ENCODE peak calls at places on chromosome 16, in four cellular contexts. I is heart right ventricle; A is CD8-positive, alpha-beta T cell; Y is HCT116. X is an unnamed sample.

GRCh38 chr16:19241512-19241911 is 44.0 kb upstream of the CLEC19A start:
- DNase-seq in I (no peak), A (no peak), Y (no peak), X (no peak)

GRCh38 chr16:23213831-23214230 is 31.3 kb downstream of the SCNN1G start:
- DNase-seq in I (no peak), A (no peak), Y (no peak), X (no peak)

GRCh38 chr16:30602595-30603277 is 7.5 kb downstream of the ZNF689 start:
- DNase-seq in I (no peak), A (no peak), Y (no peak), X (no peak)

GRCh38 chr16:27238016-27238587 is 30.5 kb downstream of the NSMCE1 start:
- DNase-seq in I (no peak), A (no peak), Y (no peak), X (no peak)

GRCh38 chr16:1980026-1980769 is 1.1 kb downstream of the NOXO1 start:
- DNase-seq in I (no peak), A (no peak), Y (no peak), X (no peak)

GRCh38 chr16:68798398-68798797 is 44.9 kb upstream of the TANGO6 start:
- DNase-seq in I (no peak), A (no peak), Y (no peak), X (no peak)

GRCh38 chr16:67783353-67783725 is 23.0 kb downstream of the RANBP10 start:
- DNase-seq in I (no peak), A (no peak), Y (no peak), X (no peak)

GRCh38 chr16:50473375-50473945 is 74.7 kb upstream of the NKD1 start:
- DNase-seq in I (no peak), A (no peak), Y (no peak), X (no peak)

DNA sequence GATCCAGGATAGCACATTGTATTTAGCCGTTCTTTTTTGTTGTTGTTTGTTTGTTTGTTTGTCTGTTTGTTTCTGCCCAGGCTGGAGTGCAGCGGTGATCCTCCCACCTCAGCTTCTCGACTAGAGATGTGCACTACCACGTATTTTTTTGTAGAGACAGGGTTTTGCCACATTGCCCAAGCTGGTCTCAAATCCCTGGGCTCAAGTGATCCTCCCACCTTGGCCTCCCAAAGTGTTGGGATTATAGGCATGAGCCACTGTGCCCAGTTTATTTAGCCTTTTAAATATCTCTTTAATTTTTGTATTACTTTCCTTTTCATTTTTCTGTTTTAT is 9.2 kb upstream of the NLRC5 start:
- DNase-seq in I (no peak), A (no peak), Y (no peak), X (no peak)
- H3K4me3 ChIP-seq in I (no peak overlapping the region), A (no peak overlapping the region), Y (no peak overlapping the region), X (no peak overlapping the region)

GRCh38 chr16:70157477-70158260 is 15.9 kb upstream of the CLEC18C start:
- DNase-seq in I (no peak), A (no peak), Y (no peak), X (no peak)

GRCh38 chr16:70160388-70160787 is 13.2 kb upstream of the CLEC18C start:
- DNase-seq in I (no peak), A (no peak), Y (no peak), X (no peak)

GRCh38 chr16:70157105-70157476 is 16.5 kb upstream of the CLEC18C start:
- DNase-seq in I (no peak), A (no peak), Y (no peak), X (no peak)

GRCh38 chr16:70159355-70160348 is 13.9 kb upstream of the CLEC18C start:
- DNase-seq in I (no peak), A (no peak), Y (no peak), X (no peak)

DNA sequence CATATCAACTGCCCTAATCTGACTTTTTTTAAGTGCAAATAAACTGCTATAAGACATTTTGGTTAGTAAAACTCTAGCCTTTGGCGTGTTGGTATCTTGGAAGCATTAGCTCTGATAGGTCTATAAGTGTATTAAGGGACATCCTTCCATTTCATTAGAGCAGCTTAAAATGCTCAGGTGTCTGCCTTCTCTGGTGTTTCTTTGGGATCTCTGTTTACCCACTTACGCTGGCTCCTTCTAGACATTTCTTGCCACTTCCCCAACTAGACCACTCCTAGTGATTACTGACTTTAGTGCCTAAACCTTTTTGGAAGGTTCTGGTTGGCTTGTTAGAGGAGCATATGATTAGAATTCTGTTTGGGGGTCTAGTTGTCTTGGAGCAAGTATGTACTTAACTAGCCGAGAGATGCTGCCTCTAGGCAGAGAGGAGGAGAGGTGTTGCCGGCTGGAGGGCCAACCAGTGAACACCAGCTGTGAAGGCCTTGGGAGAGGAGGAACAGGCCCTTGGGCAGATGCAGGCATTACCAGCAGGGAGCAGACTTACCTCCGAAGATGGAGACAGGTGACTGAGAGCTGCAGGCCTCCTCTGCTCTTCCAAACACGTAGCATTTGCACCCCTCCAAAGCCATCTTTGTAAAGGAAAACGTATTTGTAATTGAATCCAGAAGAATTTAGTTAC is 15.2 kb upstream of the CLEC18C start:
- DNase-seq in I (no peak), A (no peak), Y (no peak), X (no peak)
- TF ChIP-seq CTCF in I (no peak), A (no peak), Y (peak; percentile 24), X (no peak)

DNA sequence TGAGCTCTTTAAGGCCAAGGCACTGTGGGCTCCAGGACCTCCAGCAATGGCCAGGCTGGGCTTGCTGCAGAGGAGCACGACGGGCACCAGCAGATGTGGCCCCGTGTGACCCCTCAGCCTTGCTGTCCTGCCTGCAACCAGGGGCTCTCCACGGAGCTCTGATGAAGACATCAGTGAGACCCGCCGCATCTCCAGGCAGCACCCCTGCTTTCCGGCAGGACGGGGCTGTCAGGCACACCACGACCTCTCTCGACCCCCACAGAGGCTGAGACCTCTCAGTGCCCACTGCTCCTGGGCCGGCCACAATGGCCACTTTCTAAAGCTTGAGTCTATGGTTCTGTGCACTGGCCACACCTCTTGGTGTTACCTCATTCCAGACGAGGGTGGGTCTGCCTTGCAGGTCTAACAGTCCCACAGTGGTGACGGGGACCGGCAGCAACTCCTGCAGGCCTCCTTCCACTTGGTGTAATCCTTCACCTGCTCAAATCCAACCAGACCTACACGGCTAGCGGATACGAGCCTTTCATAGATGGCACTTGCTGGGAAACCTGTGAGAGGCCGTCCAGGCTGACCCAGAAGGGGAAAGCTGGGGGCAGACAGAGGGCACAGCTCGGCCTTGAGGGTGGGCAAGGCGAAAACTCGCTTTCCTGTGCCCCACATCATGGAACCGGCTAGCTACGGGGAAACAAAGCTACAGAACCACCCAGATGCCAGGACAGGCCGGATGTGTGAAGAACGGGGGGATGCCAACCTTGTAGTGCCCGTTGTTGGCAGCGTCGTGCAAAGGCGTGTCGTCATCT is 70.5 kb downstream of the ZNF778 start:
- DNase-seq in I (no peak), A (no peak), Y (no peak), X (no peak)
- H3K4me3 ChIP-seq in I (no peak overlapping the region), A (no peak overlapping the region), Y (no peak overlapping the region), X (no peak overlapping the region)

DNA sequence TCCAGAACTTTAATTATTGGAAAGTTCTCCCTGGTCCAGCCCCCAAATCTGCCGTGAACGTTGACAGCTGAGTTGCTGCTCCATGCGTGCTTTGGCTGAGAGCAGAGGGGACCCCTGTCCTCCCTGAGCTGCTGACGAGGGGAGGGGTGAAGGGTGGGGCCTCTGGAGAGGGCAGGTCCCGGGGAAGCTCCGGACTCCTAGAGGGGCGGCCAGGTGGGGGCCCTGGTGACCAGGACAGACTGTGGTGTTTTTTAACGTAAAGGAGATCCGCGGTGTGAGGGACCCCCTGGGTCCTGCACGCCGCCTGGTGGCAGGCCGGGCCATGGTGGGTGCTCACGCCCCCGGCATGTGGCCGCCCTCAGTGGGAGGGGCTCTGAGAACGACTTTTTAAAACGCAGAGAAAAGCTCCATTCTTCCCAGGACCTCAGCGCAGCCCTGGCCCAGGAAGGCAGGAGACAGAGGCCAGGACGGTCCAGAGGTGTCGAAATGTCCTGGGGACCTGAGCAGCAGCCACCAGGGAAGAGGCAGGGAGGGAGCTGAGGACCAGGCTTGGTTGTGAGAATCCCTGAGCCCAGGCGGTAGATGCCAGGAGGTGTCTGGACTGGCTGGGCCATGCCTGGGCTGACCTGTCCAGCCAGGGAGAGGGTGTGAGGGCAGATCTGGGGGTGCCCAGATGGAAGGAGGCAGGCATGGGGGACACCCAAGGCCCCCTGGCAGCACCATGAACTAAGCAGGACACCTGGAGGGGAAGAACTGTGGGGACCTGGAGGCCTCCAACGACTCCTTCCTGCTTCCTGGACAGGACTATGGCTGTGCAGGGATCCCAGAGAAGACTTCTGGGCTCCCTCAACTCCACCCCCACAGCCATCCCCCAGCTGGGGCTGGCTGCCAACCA is at the start of gene MC1R:
- DNase-seq in I (no peak), A (no peak), Y (peak; percentile 26), X (no peak)
- TF ChIP-seq CTCF in I (peak; percentile 46), A (peak; percentile 62), Y (peak; percentile 72), X (no peak)

DNA sequence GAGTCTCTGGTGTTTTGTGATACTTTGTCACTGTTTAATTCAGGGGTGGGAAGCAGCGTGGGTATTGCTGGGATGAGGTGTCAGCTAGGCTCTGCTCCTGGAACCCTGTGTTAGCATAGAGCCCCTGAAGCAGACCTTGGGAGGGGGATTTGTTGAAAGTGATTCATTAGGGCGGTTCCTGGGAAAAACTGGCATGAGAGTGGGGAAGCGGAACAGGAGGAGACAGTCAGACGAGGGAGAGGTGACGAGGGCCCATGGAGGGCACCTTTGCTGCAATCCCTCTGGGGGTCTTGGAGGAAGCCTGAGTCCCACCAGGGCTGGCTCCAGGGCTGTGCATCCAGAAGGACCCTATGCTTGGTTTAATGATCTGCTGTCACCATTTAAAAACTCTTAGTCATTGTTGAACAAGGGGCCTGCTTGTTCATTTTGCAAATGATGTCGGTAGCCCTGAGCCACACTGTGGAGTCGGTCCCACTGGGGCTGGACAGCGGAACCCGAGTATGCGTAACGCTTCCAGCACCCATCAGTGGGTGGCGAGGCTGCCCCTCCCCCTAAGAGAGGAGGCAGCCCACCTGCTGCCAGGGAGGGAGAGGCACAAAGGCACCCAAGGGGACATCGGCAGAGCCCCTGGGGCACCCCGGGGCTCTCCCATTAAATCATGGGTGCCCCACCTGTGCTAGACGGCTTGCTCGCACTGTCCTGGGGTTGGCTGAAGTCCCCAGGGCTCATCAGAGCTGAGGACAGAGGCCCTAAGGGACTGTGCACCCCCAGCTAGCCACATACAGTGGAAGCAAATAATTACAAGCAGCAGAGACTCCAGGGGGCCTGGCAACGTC is 35.4 kb downstream of the WFDC1 start:
- DNase-seq in I (no peak), A (no peak), Y (no peak), X (no peak)
- H3K4me3 ChIP-seq in I (no peak overlapping the region), A (no peak overlapping the region), Y (no peak overlapping the region), X (no peak overlapping the region)

DNA sequence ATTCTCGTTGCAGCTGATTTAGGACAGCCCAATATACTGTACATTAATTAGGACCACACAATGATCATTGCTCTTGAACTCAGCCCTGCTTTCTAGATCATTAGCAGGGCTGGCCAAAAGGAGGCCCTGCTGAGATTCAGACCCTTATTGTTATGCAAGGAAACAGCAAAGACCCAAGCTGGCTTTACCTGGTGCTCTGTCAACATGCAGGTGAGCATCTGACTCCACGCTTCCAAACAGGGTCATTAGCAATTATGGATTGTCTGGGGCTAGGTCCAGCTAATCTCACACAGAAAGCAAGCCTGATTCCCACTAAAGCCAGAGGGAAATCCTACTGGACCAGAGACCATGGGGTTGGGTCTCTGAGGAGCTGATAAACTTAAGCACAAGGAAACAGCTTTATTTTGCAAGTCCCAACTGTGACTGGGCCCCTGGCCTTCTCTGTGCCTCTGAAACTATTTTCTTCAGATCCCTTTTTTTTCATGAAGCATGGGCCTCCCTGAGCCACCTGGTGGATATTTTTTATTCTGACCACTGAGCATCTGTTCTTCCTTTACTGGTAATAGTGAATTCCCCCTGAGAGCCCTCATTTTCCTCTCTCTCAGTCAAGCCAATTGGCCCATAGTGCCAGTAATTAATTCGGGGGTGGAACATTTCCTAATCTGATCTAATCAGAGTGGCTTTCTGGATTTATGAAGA is 236.1 kb downstream of the GRIN2A start:
- DNase-seq in I (no peak), A (no peak), Y (no peak), X (no peak)
- TF ChIP-seq CTCF in I (peak; percentile 19), A (no peak), Y (no peak), X (no peak)

GRCh38 chr16:79598341-79599181 is 2.0 kb downstream of the MAF start:
- DNase-seq in I (peak; percentile 62), A (no peak), Y (no peak), X (no peak)
- H3K4me3 ChIP-seq in I (peak overlapping the region; percentile 67), A (peak overlapping the region; percentile 25), Y (no peak overlapping the region), X (peak overlapping the region; percentile 42)

GRCh38 chr16:11078812-11079459 is 134.6 kb downstream of the CLEC16A start:
- DNase-seq in I (no peak), A (no peak), Y (no peak), X (no peak)
- TF ChIP-seq CTCF in I (no peak), A (no peak), Y (no peak), X (no peak)